ENCODE peak calls at places on chromosome 1, in ten cellular contexts. E is hippocampal formation; I is AG08395; Z is T-helper 9 cell; Q is CD8-positive, alpha-beta memory T cell; A is GM10248; V is amniotic stem cell; X is mesenteric fat pad; M is NCI-H510A; P is progenitor cell of endocrine pancreas. D is an unnamed sample.

GRCh38 chr1:223531742-223532341 is 133.7 kb downstream of the CAPN8 start:
- DNase-seq in E (peak; percentile 12), I (peak; percentile 56), Z (peak; percentile 24), Q (no peak), A (peak; percentile 32), V (no peak), X (no peak), M (no peak), P (peak; percentile 46), D (peak; percentile 81)

GRCh38 chr1:15323351-15323988 is 76.4 kb downstream of the FHAD1 start:
- DNase-seq in E (peak; percentile 52), I (peak; percentile 72), Z (peak; percentile 68), Q (peak; percentile 61), A (peak; percentile 82), V (peak; percentile 23), X (no peak), M (peak; percentile 63), P (peak; percentile 48), D (peak; percentile 70)

GRCh38 chr1:162062542-162063015 is 6.9 kb upstream of the NOS1AP start:
- DNase-seq in E (no peak), I (no peak), Z (no peak), Q (no peak), A (no peak), V (no peak), X (no peak), M (no peak), P (no peak), D (no peak)

GRCh38 chr1:201028473-201028889 is 5.0 kb upstream of the KIF21B start:
- DNase-seq in E (no peak), I (no peak), Z (no peak), Q (no peak), A (no peak), V (no peak), X (no peak), M (no peak), P (no peak), D (no peak)

GRCh38 chr1:229714964-229715603 is 89.0 kb downstream of the URB2 start:
- DNase-seq in E (no peak), I (no peak), Z (peak; percentile 19), Q (peak; percentile 15), A (peak; percentile 33), V (no peak), X (no peak), M (no peak), P (no peak), D (no peak)

GRCh38 chr1:37714226-37714625 is 21.9 kb downstream of the CDCA8 start:
- DNase-seq in E (no peak), I (no peak), Z (no peak), Q (no peak), A (no peak), V (no peak), X (no peak), M (no peak), P (no peak), D (no peak)

GRCh38 chr1:221712776-221713431 is 29.0 kb downstream of the DUSP10 start:
- DNase-seq in E (no peak), I (no peak), Z (peak; percentile 69), Q (peak; percentile 83), A (peak; percentile 28), V (no peak), X (no peak), M (peak; percentile 1), P (no peak), D (no peak)

GRCh38 chr1:15730936-15731335 is 5.1 kb upstream of the SLC25A34 start:
- DNase-seq in E (no peak), I (no peak), Z (no peak), Q (no peak), A (no peak), V (no peak), X (no peak), M (no peak), P (no peak), D (no peak)

GRCh38 chr1:23592209-23592905 is 33.1 kb upstream of the ID3 start:
- DNase-seq in E (no peak), I (no peak), Z (no peak), Q (peak; percentile 27), A (no peak), V (no peak), X (no peak), M (peak; percentile 74), P (no peak), D (no peak)

GRCh38 chr1:226988337-226988672 is 48.2 kb downstream of the COQ8A start:
- DNase-seq in E (peak; percentile 56), I (no peak), Z (no peak), Q (no peak), A (no peak), V (no peak), X (no peak), M (peak; percentile 86), P (no peak), D (peak; percentile 79)

GRCh38 chr1:209962856-209963255 is 24.8 kb downstream of the SYT14 start:
- DNase-seq in E (no peak), I (no peak), Z (no peak), Q (no peak), A (no peak), V (no peak), X (no peak), M (no peak), P (no peak), D (no peak)

GRCh38 chr1:119181236-119181635 is 40.8 kb upstream of the WARS2 start:
- DNase-seq in E (no peak), I (no peak), Z (no peak), Q (no peak), A (no peak), V (no peak), X (no peak), M (no peak), P (no peak), D (no peak)

GRCh38 chr1:31617917-31618746 is 643 bp downstream of the HCRTR1 start:
- DNase-seq in E (no peak), I (peak; percentile 53), Z (peak; percentile 28), Q (peak; percentile 19), A (peak; percentile 82), V (no peak), X (no peak), M (peak; percentile 16), P (peak; percentile 69), D (no peak)

GRCh38 chr1:2611621-2612437 is 21.0 kb downstream of the MMEL1 start:
- DNase-seq in E (no peak), I (no peak), Z (no peak), Q (no peak), A (no peak), V (no peak), X (peak; percentile 87), M (no peak), P (peak; percentile 8), D (no peak)

GRCh38 chr1:184425449-184426277 is 38.8 kb downstream of the C1orf21 start:
- DNase-seq in E (no peak), I (no peak), Z (no peak), Q (no peak), A (no peak), V (no peak), X (no peak), M (no peak), P (no peak), D (no peak)

GRCh38 chr1:113307771-113308451 is 82.4 kb upstream of the MAGI3 start:
- DNase-seq in E (no peak), I (peak; percentile 31), Z (no peak), Q (no peak), A (no peak), V (no peak), X (no peak), M (no peak), P (no peak), D (no peak)

GRCh38 chr1:202586018-202586821 is 124.0 kb downstream of the SYT2 start:
- DNase-seq in E (peak; percentile 29), I (no peak), Z (no peak), Q (no peak), A (no peak), V (no peak), X (no peak), M (no peak), P (no peak), D (no peak)

GRCh38 chr1:205585169-205585834 is 46.5 kb downstream of the ELK4 start:
- DNase-seq in E (no peak), I (no peak), Z (no peak), Q (no peak), A (no peak), V (no peak), X (no peak), M (no peak), P (no peak), D (no peak)

GRCh38 chr1:188891958-188892357 is 1585.7 kb downstream of the BRINP3 start:
- DNase-seq in E (no peak), I (no peak), Z (no peak), Q (no peak), A (no peak), V (no peak), X (no peak), M (no peak), P (no peak), D (no peak)

GRCh38 chr1:117093870-117094621 is 27.5 kb downstream of the TRIM45 start:
- DNase-seq in E (no peak), I (peak; percentile 45), Z (no peak), Q (no peak), A (peak; percentile 17), V (peak; percentile 11), X (no peak), M (no peak), P (no peak), D (no peak)